ENCODE peak calls at places on chromosome 2, in four cellular contexts. One of them, this sample, is unnamed. For H3K4me1 and H3K9me3, the result is how much of the 10 kb centered on the place peaks cover.

GRCh38 chr2:75737961-75738360 is 27.2 kb upstream of the GCFC2 start:
- DNase-seq in GM23248: no peak
- DNase-seq in PC-9: no peak
- DNase-seq in right cardiac atrium: no peak
- DNase-seq in this sample: no peak

GRCh38 chr2:51000849-51001617 is 30.9 kb downstream of the NRXN1 start:
- DNase-seq in GM23248: no peak
- DNase-seq in PC-9: no peak
- DNase-seq in right cardiac atrium: no peak
- DNase-seq in this sample: no peak

GRCh38 chr2:4901092-4901735 is 791.0 kb upstream of the SOX11 start:
- DNase-seq in GM23248: no peak
- DNase-seq in PC-9: no peak
- DNase-seq in right cardiac atrium: no peak
- DNase-seq in this sample: no peak

GRCh38 chr2:25651782-25652455 is 21.5 kb downstream of the DTNB start:
- DNase-seq in GM23248: no peak
- DNase-seq in PC-9: no peak
- DNase-seq in right cardiac atrium: no peak
- DNase-seq in this sample: no peak

GRCh38 chr2:25558262-25558661 is 115.1 kb downstream of the DTNB start:
- DNase-seq in GM23248: peak
- DNase-seq in PC-9: no peak
- DNase-seq in right cardiac atrium: no peak
- DNase-seq in this sample: no peak

GRCh38 chr2:134080759-134081158 is 173.1 kb upstream of the MGAT5 start:
- DNase-seq in GM23248: no peak
- DNase-seq in PC-9: no peak
- DNase-seq in right cardiac atrium: no peak
- DNase-seq in this sample: no peak

GRCh38 chr2:17043173-17043572 is 377.5 kb upstream of the CYRIA start:
- DNase-seq in GM23248: peak
- DNase-seq in PC-9: no peak
- DNase-seq in right cardiac atrium: no peak
- DNase-seq in this sample: no peak

GRCh38 chr2:149800624-149801220 is 213.1 kb upstream of the MMADHC start:
- DNase-seq in GM23248: no peak
- DNase-seq in PC-9: no peak
- DNase-seq in right cardiac atrium: no peak
- DNase-seq in this sample: no peak

GRCh38 chr2:102206666-102207341 is 20.0 kb downstream of the IL1RL2 start:
- DNase-seq in GM23248: peak
- DNase-seq in PC-9: no peak
- DNase-seq in right cardiac atrium: no peak
- DNase-seq in this sample: no peak

GRCh38 chr2:239062743-239063142 is 214.9 kb downstream of the TWIST2 start:
- DNase-seq in GM23248: no peak
- DNase-seq in PC-9: no peak
- DNase-seq in right cardiac atrium: no peak
- DNase-seq in this sample: no peak

GRCh38 chr2:46967990-46968647 is 52.5 kb upstream of the MCFD2 start:
- DNase-seq in GM23248: peak
- DNase-seq in PC-9: peak
- DNase-seq in right cardiac atrium: peak
- DNase-seq in this sample: no peak

GRCh38 chr2:234569776-234570430 is 73.0 kb upstream of the ARL4C start:
- DNase-seq in GM23248: no peak
- DNase-seq in PC-9: no peak
- DNase-seq in right cardiac atrium: no peak
- DNase-seq in this sample: no peak
- H3K27ac ChIP-seq in GM23248: no peak
- H3K27ac ChIP-seq in PC-9: no peak
- H3K27ac ChIP-seq in right cardiac atrium: no peak
- H3K27ac ChIP-seq in this sample: no peak

GRCh38 chr2:10408649-10409579 is 39.2 kb downstream of the ODC1 start:
- DNase-seq in GM23248: peak
- DNase-seq in PC-9: peak
- DNase-seq in right cardiac atrium: peak
- DNase-seq in this sample: peak
- H3K4me1 ChIP-seq in GM23248: under half
- H3K4me1 ChIP-seq in PC-9: half or more
- H3K4me1 ChIP-seq in right cardiac atrium: under half
- H3K4me1 ChIP-seq in this sample: under half

GRCh38 chr2:65489269-65489668 is 56.9 kb upstream of the SPRED2 start:
- DNase-seq in GM23248: no peak
- DNase-seq in PC-9: no peak
- DNase-seq in right cardiac atrium: no peak
- DNase-seq in this sample: no peak

GRCh38 chr2:65490222-65490621 is 57.8 kb upstream of the SPRED2 start:
- DNase-seq in GM23248: no peak
- DNase-seq in PC-9: no peak
- DNase-seq in right cardiac atrium: no peak
- DNase-seq in this sample: no peak

GRCh38 chr2:65487404-65487803 is 55.0 kb upstream of the SPRED2 start:
- DNase-seq in GM23248: no peak
- DNase-seq in PC-9: no peak
- DNase-seq in right cardiac atrium: no peak
- DNase-seq in this sample: no peak

GRCh38 chr2:65486802-65487201 is 54.4 kb upstream of the SPRED2 start:
- DNase-seq in GM23248: no peak
- DNase-seq in PC-9: no peak
- DNase-seq in right cardiac atrium: no peak
- DNase-seq in this sample: no peak

GRCh38 chr2:65488527-65488926 is 56.1 kb upstream of the SPRED2 start:
- DNase-seq in GM23248: no peak
- DNase-seq in PC-9: no peak
- DNase-seq in right cardiac atrium: no peak
- DNase-seq in this sample: no peak
- H3K9me3 ChIP-seq in GM23248: under half
- H3K9me3 ChIP-seq in PC-9: under half
- H3K9me3 ChIP-seq in right cardiac atrium: under half
- H3K9me3 ChIP-seq in this sample: under half

GRCh38 chr2:99675110-99675661 is 185.4 kb upstream of the REV1 start:
- DNase-seq in GM23248: no peak
- DNase-seq in PC-9: no peak
- DNase-seq in right cardiac atrium: no peak
- DNase-seq in this sample: no peak

GRCh38 chr2:99677814-99678213 is 188.0 kb upstream of the REV1 start:
- DNase-seq in GM23248: no peak
- DNase-seq in PC-9: no peak
- DNase-seq in right cardiac atrium: no peak
- DNase-seq in this sample: no peak

GRCh38 chr2:99670768-99671734 is 181.2 kb upstream of the REV1 start:
- DNase-seq in GM23248: no peak
- DNase-seq in PC-9: no peak
- DNase-seq in right cardiac atrium: no peak
- DNase-seq in this sample: no peak

GRCh38 chr2:99674031-99674430 is 184.2 kb upstream of the REV1 start:
- DNase-seq in GM23248: no peak
- DNase-seq in PC-9: no peak
- DNase-seq in right cardiac atrium: no peak
- DNase-seq in this sample: no peak

DNA sequence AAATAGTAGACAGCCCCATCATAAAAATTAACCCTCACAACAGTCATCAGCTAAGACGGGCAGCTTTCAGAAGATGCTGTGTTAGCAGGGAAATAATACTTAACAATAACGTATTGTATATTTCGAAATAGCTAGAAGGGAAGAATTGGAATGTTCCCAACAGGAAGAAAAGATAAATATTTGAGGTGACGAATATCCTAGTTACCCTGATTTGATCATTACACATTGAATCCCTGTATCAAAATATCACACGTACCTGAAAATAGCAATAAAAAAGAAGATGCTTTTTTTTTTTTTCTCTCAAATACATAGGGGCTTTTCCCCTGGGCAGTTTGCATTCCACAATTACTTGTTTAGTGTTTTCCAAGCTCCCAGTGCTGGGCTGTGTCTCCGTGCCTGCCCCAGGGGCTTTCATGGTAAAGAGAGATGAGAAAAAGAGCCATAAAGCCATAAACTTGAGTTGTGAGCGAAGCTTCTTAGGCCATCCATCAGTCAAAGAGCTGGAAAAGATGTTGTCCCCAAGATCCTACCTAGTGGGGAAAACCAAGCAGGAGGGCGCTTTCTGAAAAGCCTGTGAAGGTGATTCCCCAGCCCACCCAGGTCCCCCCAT is 183.1 kb upstream of the REV1 start:
- DNase-seq in GM23248: no peak
- DNase-seq in PC-9: no peak
- DNase-seq in right cardiac atrium: no peak
- DNase-seq in this sample: no peak
- H3K27ac ChIP-seq in GM23248: no peak
- H3K27ac ChIP-seq in PC-9: no peak
- H3K27ac ChIP-seq in right cardiac atrium: no peak
- H3K27ac ChIP-seq in this sample: no peak

DNA sequence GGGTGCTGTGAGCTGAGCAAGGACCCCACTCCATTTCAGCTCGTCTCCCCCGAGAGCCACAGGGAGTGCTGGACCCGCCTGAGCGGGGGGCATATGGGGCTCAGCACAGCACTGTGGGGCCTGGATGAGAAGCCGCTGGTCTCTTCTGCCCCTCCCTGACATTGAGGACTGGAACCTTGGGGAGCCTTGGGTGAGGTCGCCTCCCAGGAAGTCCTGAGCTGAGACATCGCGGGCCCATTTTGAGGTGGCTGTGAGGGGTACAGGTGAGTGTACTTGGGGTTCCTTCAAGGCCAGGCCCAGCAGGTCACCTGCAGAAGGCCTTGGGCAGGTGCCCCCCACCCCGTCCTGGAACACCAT is 3.1 kb upstream of the AQP12A start:
- DNase-seq in GM23248: no peak
- DNase-seq in PC-9: no peak
- DNase-seq in right cardiac atrium: no peak
- DNase-seq in this sample: no peak
- H3K4me1 ChIP-seq in GM23248: under half
- H3K4me1 ChIP-seq in PC-9: under half
- H3K4me1 ChIP-seq in right cardiac atrium: under half
- H3K4me1 ChIP-seq in this sample: under half